ENCODE peak calls at places on chromosome 14, in six cellular contexts. C is NB4, E is neural crest cell, N is stomach, U is heart left ventricle, J is foreskin fibroblast. Y is an unnamed sample.

GRCh38 chr14:53399057-53399456 is 245.9 kb upstream of the DDHD1 start:
- DNase-seq in C (peak; percentile 15), E (peak; percentile 2), N (no peak), U (no peak), J (peak; percentile 50), Y (no peak)

GRCh38 chr14:23327947-23328744 is 6.9 kb downstream of the PABPN1 start:
- DNase-seq in C (peak; percentile 82), E (peak; percentile 68), N (peak; percentile 79), U (peak; percentile 57), J (peak; percentile 52), Y (no peak)

GRCh38 chr14:103879570-103880333 is 32.4 kb upstream of the PPP1R13B start:
- DNase-seq in C (no peak), E (no peak), N (peak; percentile 91), U (peak; percentile 65), J (peak; percentile 23), Y (no peak)

GRCh38 chr14:69535230-69535848 is 39.3 kb downstream of the CCDC177 start:
- DNase-seq in C (no peak), E (peak; percentile 62), N (peak; percentile 37), U (peak; percentile 40), J (peak; percentile 32), Y (no peak)

GRCh38 chr14:56339855-56340701 is 221.9 kb downstream of the PELI2 start:
- DNase-seq in C (peak; percentile 90), E (peak; percentile 45), N (peak; percentile 66), U (peak; percentile 80), J (peak; percentile 92), Y (peak; percentile 29)

GRCh38 chr14:52701223-52701622 is 5.8 kb upstream of the PSMC6 start:
- DNase-seq in C (no peak), E (no peak), N (no peak), U (no peak), J (peak; percentile 12), Y (no peak)

GRCh38 chr14:35285168-35285990 is 6.8 kb upstream of the PSMA6 start:
- DNase-seq in C (peak; percentile 88), E (no peak), N (no peak), U (no peak), J (peak; percentile 21), Y (no peak)

GRCh38 chr14:96706893-96707292 is 90.3 kb upstream of the VRK1 start:
- DNase-seq in C (no peak), E (no peak), N (no peak), U (no peak), J (no peak), Y (no peak)

GRCh38 chr14:34013714-34014055 is 62.8 kb upstream of the EGLN3 start:
- DNase-seq in C (peak; percentile 81), E (no peak), N (no peak), U (no peak), J (no peak), Y (no peak)

GRCh38 chr14:71135911-71136310 is 228.7 kb downstream of the PCNX1 start:
- DNase-seq in C (no peak), E (no peak), N (no peak), U (no peak), J (no peak), Y (no peak)

GRCh38 chr14:68896132-68896531 is 83.0 kb downstream of the ACTN1 start:
- DNase-seq in C (no peak), E (no peak), N (no peak), U (no peak), J (no peak), Y (no peak)

GRCh38 chr14:91580886-91581615 is 70.9 kb upstream of the PPP4R3A start:
- DNase-seq in C (no peak), E (no peak), N (no peak), U (no peak), J (no peak), Y (no peak)

GRCh38 chr14:68955164-68955921 is 23.8 kb downstream of the ACTN1 start:
- DNase-seq in C (no peak), E (no peak), N (no peak), U (peak; percentile 25), J (no peak), Y (no peak)

DNA sequence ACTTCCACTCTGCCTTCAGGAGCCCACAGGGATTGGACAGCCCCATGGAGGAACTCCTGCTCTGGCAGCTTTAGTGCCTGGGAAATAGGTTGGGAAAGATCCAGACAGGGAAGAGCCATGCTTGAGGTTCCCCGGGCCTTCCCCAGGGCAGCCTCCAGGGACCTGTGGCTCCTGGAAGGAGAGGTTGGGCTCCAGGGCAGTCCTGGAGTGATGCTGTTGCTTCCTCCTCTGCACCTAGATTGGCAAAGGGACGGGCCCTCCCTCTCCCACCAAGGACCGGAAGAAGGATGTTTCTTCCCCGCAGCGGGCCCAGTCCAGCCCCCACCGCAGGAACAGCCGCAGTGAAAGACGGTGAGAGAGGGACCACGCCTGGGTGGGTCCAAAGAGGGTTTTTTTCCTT is 16.5 kb downstream of the VASH1 start:
- DNase-seq in C (no peak), E (no peak), N (no peak), U (no peak), J (no peak), Y (no peak)
- TF ChIP-seq CTCF in C (no peak), E (no peak), N (no peak), U (no peak), J (no peak), Y (no peak)

GRCh38 chr14:22319526-22320352 is 269.3 kb downstream of the DAD1 start:
- DNase-seq in C (peak; percentile 73), E (peak; percentile 39), N (peak; percentile 69), U (peak; percentile 56), J (peak; percentile 15), Y (peak; percentile 11)
- TF ChIP-seq CTCF in C (peak; percentile 68), E (peak; percentile 77), N (peak; percentile 56), U (peak; percentile 60), J (peak; percentile 62), Y (peak; percentile 62)

DNA sequence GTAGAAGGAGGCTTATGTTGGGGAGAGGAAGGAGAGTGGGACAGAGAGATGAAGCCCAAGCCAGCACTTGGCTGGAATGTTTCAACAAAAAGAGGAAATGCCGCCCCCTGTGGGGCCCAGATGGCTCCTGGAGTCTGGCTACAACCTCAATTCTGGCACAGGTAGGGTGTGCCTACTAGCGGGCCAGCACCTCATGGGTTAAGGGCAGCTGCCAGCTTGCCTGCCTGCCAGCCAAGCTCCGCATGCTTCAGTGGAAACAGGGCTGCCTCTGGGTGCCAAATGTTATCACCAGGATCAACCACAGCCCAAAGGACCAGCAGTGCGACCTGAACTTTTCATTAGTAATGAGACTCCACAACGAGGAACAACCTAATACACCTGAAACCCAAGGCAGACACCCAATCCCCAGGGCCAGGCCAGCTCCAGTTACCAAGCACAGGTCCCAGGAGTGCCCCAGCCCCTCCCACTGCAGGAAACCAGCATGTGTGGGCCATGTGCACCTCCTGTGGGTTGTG is 11.3 kb downstream of the RAB15 start:
- DNase-seq in C (peak; percentile 18), E (no peak), N (peak; percentile 85), U (no peak), J (no peak), Y (no peak)
- TF ChIP-seq CTCF in C (peak; percentile 10), E (peak; percentile 16), N (no peak), U (no peak), J (no peak), Y (no peak)

GRCh38 chr14:50676814-50677516 is 8.9 kb upstream of the SAV1 start:
- DNase-seq in C (no peak), E (no peak), N (no peak), U (no peak), J (no peak), Y (no peak)
- TF ChIP-seq CTCF in C (no peak), E (no peak), N (no peak), U (no peak), J (no peak), Y (no peak)

GRCh38 chr14:85190251-85190650 is 339.7 kb upstream of the FLRT2 start:
- DNase-seq in C (no peak), E (no peak), N (no peak), U (no peak), J (no peak), Y (no peak)

GRCh38 chr14:85197976-85198375 is 332.0 kb upstream of the FLRT2 start:
- DNase-seq in C (no peak), E (no peak), N (no peak), U (no peak), J (no peak), Y (no peak)

GRCh38 chr14:85191986-85192385 is 338.0 kb upstream of the FLRT2 start:
- DNase-seq in C (no peak), E (no peak), N (no peak), U (no peak), J (no peak), Y (no peak)

DNA sequence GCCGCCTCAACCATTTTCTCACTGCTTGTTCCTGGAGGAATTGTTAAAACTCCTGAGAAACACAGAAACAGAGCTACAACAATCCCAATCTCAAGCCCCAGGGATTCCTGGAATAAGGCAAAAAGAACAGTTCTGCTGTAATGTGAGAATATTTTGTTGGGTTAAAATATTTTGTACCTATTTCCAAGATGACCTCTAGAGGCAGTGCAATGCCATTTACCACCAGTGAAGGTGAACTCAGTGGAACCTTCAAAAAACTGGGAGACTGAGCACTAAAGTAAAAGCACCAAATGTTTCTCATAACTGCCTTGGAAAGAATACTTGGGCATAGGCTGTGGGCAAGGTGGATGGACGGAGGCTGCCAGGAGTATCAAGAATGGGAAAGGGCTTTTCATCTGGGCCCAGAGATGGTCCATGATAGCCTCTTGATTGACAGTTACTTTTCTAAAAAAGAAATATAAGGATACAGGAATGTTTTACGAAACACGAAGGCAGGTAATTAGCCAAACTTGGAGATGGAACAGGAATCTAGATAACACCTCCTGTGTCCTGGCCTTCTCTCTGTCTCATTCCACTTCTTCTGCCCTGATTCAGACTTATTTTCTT is 334.0 kb upstream of the FLRT2 start:
- DNase-seq in C (peak; percentile 6), E (no peak), N (no peak), U (no peak), J (no peak), Y (no peak)
- TF ChIP-seq CTCF in C (peak; percentile 49), E (peak; percentile 67), N (peak; percentile 39), U (peak; percentile 46), J (peak; percentile 64), Y (peak; percentile 52)

Y was measured in thoracic aorta.